ENCODE peak calls at places on chromosomes 16 and 17, in eight cellular contexts. W is MM.1S, K is Panc1, Q is neural progenitor cell, M is A549, Z is substantia nigra, F is mammary epithelial cell, H is left ventricle myocardium inferior. J is an unnamed sample.

GRCh38 chr17:51397361-51398127 is 137.2 kb downstream of the UTP18 start:
- DNase-seq in W (no peak), K (peak; percentile 32), Q (no peak), M (peak; percentile 94), Z (no peak), F (peak; percentile 64), H (no peak), J (peak; percentile 60)

GRCh38 chr17:4477286-4477791 is 21.3 kb upstream of the SPNS2 start:
- DNase-seq in W (no peak), K (no peak), Q (peak; percentile 86), M (no peak), Z (no peak), F (no peak), H (no peak), J (no peak)

GRCh38 chr17:28722413-28723158 is 2.8 kb downstream of the RPL23A start:
- DNase-seq in W (no peak), K (no peak), Q (no peak), M (no peak), Z (no peak), F (no peak), H (no peak), J (no peak)

GRCh38 chr17:31517524-31517923 is 126.0 kb downstream of the RAB11FIP4 start:
- DNase-seq in W (no peak), K (no peak), Q (peak; percentile 69), M (no peak), Z (no peak), F (no peak), H (no peak), J (no peak)

GRCh38 chr16:76577003-76577402 is 299.8 kb downstream of the CNTNAP4 start:
- DNase-seq in W (peak; percentile 11), K (no peak), Q (no peak), M (no peak), Z (no peak), F (no peak), H (no peak), J (no peak)

GRCh38 chr17:61488878-61489718 is 36.9 kb downstream of the TBX4 start:
- DNase-seq in W (no peak), K (no peak), Q (no peak), M (no peak), Z (no peak), F (peak; percentile 51), H (no peak), J (peak; percentile 40)

GRCh38 chr17:1769826-1770477 is 8.1 kb downstream of the SERPINF1 start:
- DNase-seq in W (no peak), K (no peak), Q (no peak), M (peak; percentile 61), Z (no peak), F (peak; percentile 94), H (no peak), J (peak; percentile 96)

GRCh38 chr17:67576471-67576870 is 141.3 kb upstream of the NOL11 start:
- DNase-seq in W (no peak), K (no peak), Q (no peak), M (no peak), Z (no peak), F (no peak), H (no peak), J (no peak)

GRCh38 chr16:53465606-53466290 is 31.5 kb downstream of the RBL2 start:
- DNase-seq in W (peak; percentile 10), K (no peak), Q (no peak), M (no peak), Z (no peak), F (peak; percentile 75), H (no peak), J (peak; percentile 6)

GRCh38 chr16:80323187-80323807 is 217.5 kb upstream of the DYNLRB2 start:
- DNase-seq in W (no peak), K (no peak), Q (peak; percentile 66), M (no peak), Z (no peak), F (no peak), H (no peak), J (no peak)

GRCh38 chr16:66399930-66400329 is 27.2 kb upstream of the BEAN1 start:
- DNase-seq in W (no peak), K (no peak), Q (peak; percentile 34), M (no peak), Z (no peak), F (no peak), H (no peak), J (no peak)

GRCh38 chr17:15392326-15392739 is 50.9 kb upstream of the TEKT3 start:
- DNase-seq in W (no peak), K (no peak), Q (no peak), M (no peak), Z (no peak), F (peak; percentile 96), H (peak; percentile 52), J (peak; percentile 92)

GRCh38 chr17:42192189-42193126 is 1.8 kb downstream of the GHDC start:
- DNase-seq in W (no peak), K (no peak), Q (no peak), M (no peak), Z (no peak), F (no peak), H (no peak), J (no peak)

GRCh38 chr17:82297804-82298537 is 19.4 kb downstream of the CD7 start:
- DNase-seq in W (peak; percentile 77), K (peak; percentile 69), Q (no peak), M (peak; percentile 98), Z (no peak), F (peak; percentile 96), H (peak; percentile 85), J (peak; percentile 89)

GRCh38 chr17:62193297-62193696 is 128.2 kb upstream of the MED13 start:
- DNase-seq in W (no peak), K (no peak), Q (no peak), M (no peak), Z (no peak), F (no peak), H (no peak), J (no peak)

GRCh38 chr17:43620147-43620944 is 41.4 kb downstream of the MEOX1 start:
- DNase-seq in W (no peak), K (no peak), Q (no peak), M (no peak), Z (no peak), F (no peak), H (no peak), J (no peak)

GRCh38 chr17:72863511-72864175 is 228.8 kb downstream of the SLC39A11 start:
- DNase-seq in W (no peak), K (no peak), Q (peak; percentile 18), M (no peak), Z (no peak), F (no peak), H (no peak), J (no peak)

GRCh38 chr17:31917065-31917529 is 15.6 kb upstream of the UTP6 start:
- DNase-seq in W (no peak), K (no peak), Q (no peak), M (no peak), Z (no peak), F (no peak), H (no peak), J (no peak)

GRCh38 chr17:45430006-45430737 is 2.5 kb downstream of the ARHGAP27 start:
- DNase-seq in W (no peak), K (no peak), Q (no peak), M (no peak), Z (no peak), F (no peak), H (no peak), J (no peak)

GRCh38 chr17:80067393-80067986 is 31.0 kb downstream of the CCDC40 start:
- DNase-seq in W (no peak), K (no peak), Q (no peak), M (no peak), Z (no peak), F (no peak), H (no peak), J (no peak)
- H3K27ac ChIP-seq in W (no peak overlapping the region), K (no peak overlapping the region), Q (no peak overlapping the region), M (no peak overlapping the region), Z (no peak overlapping the region), F (no peak overlapping the region), H (no peak overlapping the region), J (no peak overlapping the region)

GRCh38 chr16:85375282-85375681 is 237.8 kb upstream of the GSE1 start:
- DNase-seq in W (no peak), K (no peak), Q (no peak), M (no peak), Z (no peak), F (no peak), H (no peak), J (no peak)

GRCh38 chr16:85377388-85378144 is 235.6 kb upstream of the GSE1 start:
- DNase-seq in W (no peak), K (no peak), Q (no peak), M (no peak), Z (no peak), F (no peak), H (no peak), J (no peak)

GRCh38 chr16:85378145-85379040 is 234.7 kb upstream of the GSE1 start:
- DNase-seq in W (no peak), K (no peak), Q (no peak), M (no peak), Z (no peak), F (no peak), H (no peak), J (no peak)

GRCh38 chr16:85374571-85374872 is 238.6 kb upstream of the GSE1 start:
- DNase-seq in W (no peak), K (no peak), Q (no peak), M (no peak), Z (no peak), F (no peak), H (no peak), J (no peak)

GRCh38 chr16:85376292-85377095 is 236.6 kb upstream of the GSE1 start:
- DNase-seq in W (no peak), K (no peak), Q (no peak), M (no peak), Z (peak; percentile 21), F (no peak), H (peak; percentile 69), J (no peak)
- H3K27ac ChIP-seq in W (no peak overlapping the region), K (peak overlapping the region; percentile 51), Q (no peak overlapping the region), M (no peak overlapping the region), Z (peak overlapping the region; percentile 45), F (no peak overlapping the region), H (peak overlapping the region; percentile 75), J (no peak overlapping the region)

GRCh38 chr17:36204724-36205500 is 6.0 kb upstream of the CCL4L2 start:
- DNase-seq in W (peak; percentile 56), K (no peak), Q (no peak), M (no peak), Z (no peak), F (no peak), H (no peak), J (no peak)
- H3K27ac ChIP-seq in W (peak overlapping the region; percentile 74), K (no peak overlapping the region), Q (no peak overlapping the region), M (no peak overlapping the region), Z (no peak overlapping the region), F (no peak overlapping the region), H (no peak overlapping the region), J (no peak overlapping the region)

DNA sequence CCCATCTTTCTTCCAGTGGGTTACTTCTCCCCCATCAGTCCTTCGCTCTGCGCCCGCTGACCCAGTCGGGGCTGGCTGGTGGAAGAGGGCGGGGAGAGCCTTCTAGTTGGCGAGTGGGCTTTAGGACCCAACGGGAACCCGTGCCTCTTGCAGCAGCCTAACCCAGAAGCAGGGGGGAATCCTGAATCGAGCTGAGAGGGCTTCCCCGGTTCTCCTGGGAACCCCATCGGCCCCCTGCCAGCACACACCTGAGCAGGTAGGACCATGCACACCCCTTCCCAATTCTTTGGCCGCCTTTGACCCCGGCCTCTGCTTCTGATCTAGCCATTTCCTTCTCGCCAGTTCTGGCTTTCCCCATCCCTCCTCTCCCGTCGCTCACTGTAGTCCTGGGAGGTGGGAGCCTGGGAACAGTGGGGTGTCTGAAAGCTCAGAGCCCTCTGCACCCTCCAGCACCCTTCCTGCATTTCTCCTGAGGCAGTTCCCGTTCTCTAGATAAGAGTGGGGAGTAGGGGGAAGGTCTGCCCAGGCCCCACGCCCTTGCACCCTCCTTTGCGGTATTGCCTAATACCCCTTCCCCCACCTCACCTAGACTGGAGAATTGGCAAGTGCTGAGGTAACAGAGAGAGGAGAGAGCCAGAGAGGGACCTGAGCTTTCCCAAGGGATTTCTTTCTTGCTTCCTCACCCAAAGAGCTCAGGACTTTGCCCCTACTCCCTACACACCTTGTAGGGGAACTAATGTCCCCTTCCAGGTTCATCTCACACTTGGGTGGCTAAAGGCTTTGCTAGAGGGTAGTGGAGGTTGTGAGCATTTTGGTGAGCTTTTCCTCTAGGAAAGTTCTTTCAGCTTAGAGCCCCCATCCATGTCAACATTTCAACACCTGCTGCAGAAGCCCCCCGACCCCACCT is at the start of gene RARA:
- DNase-seq in W (no peak), K (no peak), Q (peak; percentile 83), M (peak; percentile 77), Z (no peak), F (no peak), H (peak; percentile 59), J (no peak)
- H3K27ac ChIP-seq in W (peak within 1 kb of the TSS; percentile 84), K (peak within 1 kb of the TSS; percentile 95), Q (no peak within 1 kb of the TSS), M (peak within 1 kb of the TSS; percentile 97), Z (no peak within 1 kb of the TSS), F (no peak within 1 kb of the TSS), H (peak within 1 kb of the TSS; percentile 90), J (no peak within 1 kb of the TSS)

J was measured in epithelial cell of prostate.